ENCODE peak calls at places on chromosomes 6 and 20, in seven cellular contexts. One of them, this sample, is unnamed.

GRCh38 chr6:149974825-149975224 is 11.1 kb downstream of the ULBP1 start:
- DNase-seq in naive thymus-derived CD8-positive, alpha-beta T cell: no peak
- DNase-seq in fibroblast of gingiva: no peak
- DNase-seq in NCI-H2029 treated with DMSO at 0.1 percent for 48 hours: no peak
- DNase-seq in Calu3: no peak
- DNase-seq in OCI-LY7: no peak
- DNase-seq in right cardiac atrium: no peak
- DNase-seq in this sample: no peak

GRCh38 chr6:131427441-131428051 is 145.5 kb upstream of the ARG1 start:
- DNase-seq in fibroblast of gingiva: no peak
- DNase-seq in NCI-H2029 treated with DMSO at 0.1 percent for 48 hours: no peak
- DNase-seq in OCI-LY7: no peak
- DNase-seq in right cardiac atrium: no peak
- DNase-seq in naive thymus-derived CD8-positive, alpha-beta T cell: no peak
- DNase-seq in Calu3: no peak
- DNase-seq in this sample: no peak

GRCh38 chr6:45457141-45457540 is 79.4 kb upstream of the SUPT3H start:
- DNase-seq in NCI-H2029 treated with DMSO at 0.1 percent for 48 hours: no peak
- DNase-seq in OCI-LY7: no peak
- DNase-seq in naive thymus-derived CD8-positive, alpha-beta T cell: no peak
- DNase-seq in fibroblast of gingiva: no peak
- DNase-seq in Calu3: no peak
- DNase-seq in right cardiac atrium: no peak
- DNase-seq in this sample: no peak

GRCh38 chr20:12358006-12358654 is 440.4 kb downstream of the BTBD3 start:
- DNase-seq in naive thymus-derived CD8-positive, alpha-beta T cell: no peak
- DNase-seq in OCI-LY7: no peak
- DNase-seq in fibroblast of gingiva: no peak
- DNase-seq in NCI-H2029 treated with DMSO at 0.1 percent for 48 hours: no peak
- DNase-seq in right cardiac atrium: no peak
- DNase-seq in Calu3: no peak
- DNase-seq in this sample: no peak

GRCh38 chr20:51941503-51941902 is 139.2 kb upstream of the SALL4 start:
- DNase-seq in Calu3: no peak
- DNase-seq in fibroblast of gingiva: peak
- DNase-seq in OCI-LY7: no peak
- DNase-seq in naive thymus-derived CD8-positive, alpha-beta T cell: no peak
- DNase-seq in right cardiac atrium: no peak
- DNase-seq in NCI-H2029 treated with DMSO at 0.1 percent for 48 hours: no peak
- DNase-seq in this sample: no peak

GRCh38 chr20:38932457-38933120 is 6.4 kb downstream of the FAM83D start:
- DNase-seq in right cardiac atrium: peak
- DNase-seq in Calu3: no peak
- DNase-seq in naive thymus-derived CD8-positive, alpha-beta T cell: no peak
- DNase-seq in fibroblast of gingiva: peak
- DNase-seq in NCI-H2029 treated with DMSO at 0.1 percent for 48 hours: no peak
- DNase-seq in OCI-LY7: no peak
- DNase-seq in this sample: peak

GRCh38 chr6:105587349-105588115 is 184.7 kb upstream of the PREP start:
- DNase-seq in fibroblast of gingiva: no peak
- DNase-seq in NCI-H2029 treated with DMSO at 0.1 percent for 48 hours: no peak
- DNase-seq in OCI-LY7: peak
- DNase-seq in Calu3: no peak
- DNase-seq in naive thymus-derived CD8-positive, alpha-beta T cell: peak
- DNase-seq in right cardiac atrium: no peak
- DNase-seq in this sample: no peak

GRCh38 chr6:113636357-113636824 is 220.8 kb upstream of the MARCKS start:
- DNase-seq in naive thymus-derived CD8-positive, alpha-beta T cell: no peak
- DNase-seq in right cardiac atrium: no peak
- DNase-seq in NCI-H2029 treated with DMSO at 0.1 percent for 48 hours: no peak
- DNase-seq in fibroblast of gingiva: peak
- DNase-seq in Calu3: no peak
- DNase-seq in OCI-LY7: no peak
- DNase-seq in this sample: no peak

GRCh38 chr20:62236674-62236996 is 1.7 kb upstream of the OSBPL2 start:
- DNase-seq in right cardiac atrium: peak
- DNase-seq in NCI-H2029 treated with DMSO at 0.1 percent for 48 hours: no peak
- DNase-seq in Calu3: no peak
- DNase-seq in OCI-LY7: no peak
- DNase-seq in naive thymus-derived CD8-positive, alpha-beta T cell: no peak
- DNase-seq in fibroblast of gingiva: no peak
- DNase-seq in this sample: no peak

GRCh38 chr6:56716229-56716628 is 73.5 kb upstream of the DST start:
- DNase-seq in naive thymus-derived CD8-positive, alpha-beta T cell: no peak
- DNase-seq in fibroblast of gingiva: no peak
- DNase-seq in right cardiac atrium: no peak
- DNase-seq in NCI-H2029 treated with DMSO at 0.1 percent for 48 hours: no peak
- DNase-seq in OCI-LY7: no peak
- DNase-seq in Calu3: no peak
- DNase-seq in this sample: no peak

GRCh38 chr6:32971245-32971580 is 2.8 kb downstream of the BRD2 start:
- DNase-seq in NCI-H2029 treated with DMSO at 0.1 percent for 48 hours: no peak
- DNase-seq in fibroblast of gingiva: no peak
- DNase-seq in naive thymus-derived CD8-positive, alpha-beta T cell: no peak
- DNase-seq in OCI-LY7: no peak
- DNase-seq in right cardiac atrium: no peak
- DNase-seq in Calu3: no peak
- DNase-seq in this sample: no peak

GRCh38 chr20:37475258-37475657 is 45.8 kb upstream of the NNAT start:
- DNase-seq in OCI-LY7: peak
- DNase-seq in right cardiac atrium: no peak
- DNase-seq in NCI-H2029 treated with DMSO at 0.1 percent for 48 hours: no peak
- DNase-seq in naive thymus-derived CD8-positive, alpha-beta T cell: no peak
- DNase-seq in fibroblast of gingiva: no peak
- DNase-seq in Calu3: no peak
- DNase-seq in this sample: no peak

GRCh38 chr6:88513920-88514319 is 347.8 kb upstream of the CNR1 start:
- DNase-seq in right cardiac atrium: no peak
- DNase-seq in fibroblast of gingiva: no peak
- DNase-seq in naive thymus-derived CD8-positive, alpha-beta T cell: no peak
- DNase-seq in NCI-H2029 treated with DMSO at 0.1 percent for 48 hours: no peak
- DNase-seq in OCI-LY7: peak
- DNase-seq in Calu3: no peak
- DNase-seq in this sample: no peak

GRCh38 chr20:49318430-49319203 is 40.8 kb upstream of the ZNFX1 start:
- DNase-seq in right cardiac atrium: no peak
- DNase-seq in NCI-H2029 treated with DMSO at 0.1 percent for 48 hours: no peak
- DNase-seq in fibroblast of gingiva: no peak
- DNase-seq in OCI-LY7: no peak
- DNase-seq in Calu3: no peak
- DNase-seq in naive thymus-derived CD8-positive, alpha-beta T cell: peak
- DNase-seq in this sample: no peak

GRCh38 chr20:373171-373890 is 7.2 kb upstream of the TRIB3 start:
- DNase-seq in fibroblast of gingiva: peak
- DNase-seq in right cardiac atrium: peak
- DNase-seq in naive thymus-derived CD8-positive, alpha-beta T cell: no peak
- DNase-seq in Calu3: no peak
- DNase-seq in NCI-H2029 treated with DMSO at 0.1 percent for 48 hours: no peak
- DNase-seq in OCI-LY7: no peak
- DNase-seq in this sample: peak

GRCh38 chr20:1338096-1338495 is 9.2 kb upstream of the SDCBP2 start:
- DNase-seq in Calu3: no peak
- DNase-seq in naive thymus-derived CD8-positive, alpha-beta T cell: no peak
- DNase-seq in NCI-H2029 treated with DMSO at 0.1 percent for 48 hours: no peak
- DNase-seq in OCI-LY7: no peak
- DNase-seq in fibroblast of gingiva: no peak
- DNase-seq in right cardiac atrium: no peak
- DNase-seq in this sample: no peak

GRCh38 chr20:31811796-31812728 is 7.1 kb upstream of the MYLK2 start:
- DNase-seq in NCI-H2029 treated with DMSO at 0.1 percent for 48 hours: no peak
- DNase-seq in OCI-LY7: no peak
- DNase-seq in fibroblast of gingiva: peak
- DNase-seq in right cardiac atrium: peak
- DNase-seq in Calu3: no peak
- DNase-seq in naive thymus-derived CD8-positive, alpha-beta T cell: no peak
- DNase-seq in this sample: peak

GRCh38 chr20:46568570-46569129 is 18.2 kb upstream of the OCSTAMP start:
- DNase-seq in OCI-LY7: no peak
- DNase-seq in naive thymus-derived CD8-positive, alpha-beta T cell: no peak
- DNase-seq in right cardiac atrium: peak
- DNase-seq in fibroblast of gingiva: peak
- DNase-seq in Calu3: peak
- DNase-seq in NCI-H2029 treated with DMSO at 0.1 percent for 48 hours: peak
- DNase-seq in this sample: no peak

GRCh38 chr6:44708208-44708607 is 320.7 kb downstream of the CDC5L start:
- DNase-seq in naive thymus-derived CD8-positive, alpha-beta T cell: no peak
- DNase-seq in OCI-LY7: no peak
- DNase-seq in fibroblast of gingiva: no peak
- DNase-seq in NCI-H2029 treated with DMSO at 0.1 percent for 48 hours: no peak
- DNase-seq in right cardiac atrium: no peak
- DNase-seq in Calu3: no peak
- DNase-seq in this sample: no peak

GRCh38 chr20:25238319-25239037 is 9.4 kb upstream of the PYGB start:
- DNase-seq in right cardiac atrium: peak
- DNase-seq in fibroblast of gingiva: peak
- DNase-seq in Calu3: no peak
- DNase-seq in NCI-H2029 treated with DMSO at 0.1 percent for 48 hours: no peak
- DNase-seq in OCI-LY7: no peak
- DNase-seq in naive thymus-derived CD8-positive, alpha-beta T cell: no peak
- DNase-seq in this sample: peak

GRCh38 chr6:33860706-33861474 is 57.1 kb upstream of the MLN start:
- DNase-seq in right cardiac atrium: peak
- DNase-seq in fibroblast of gingiva: peak
- DNase-seq in NCI-H2029 treated with DMSO at 0.1 percent for 48 hours: peak
- DNase-seq in naive thymus-derived CD8-positive, alpha-beta T cell: no peak
- DNase-seq in Calu3: no peak
- DNase-seq in OCI-LY7: peak
- DNase-seq in this sample: no peak

GRCh38 chr20:45933231-45934045 is 1.0 kb upstream of the PCIF1 start:
- DNase-seq in OCI-LY7: peak
- DNase-seq in fibroblast of gingiva: peak
- DNase-seq in NCI-H2029 treated with DMSO at 0.1 percent for 48 hours: peak
- DNase-seq in naive thymus-derived CD8-positive, alpha-beta T cell: peak
- DNase-seq in right cardiac atrium: peak
- DNase-seq in Calu3: peak
- DNase-seq in this sample: no peak

GRCh38 chr20:38843346-38843745 is 37.8 kb downstream of the PPP1R16B start:
- DNase-seq in NCI-H2029 treated with DMSO at 0.1 percent for 48 hours: no peak
- DNase-seq in fibroblast of gingiva: no peak
- DNase-seq in naive thymus-derived CD8-positive, alpha-beta T cell: no peak
- DNase-seq in OCI-LY7: peak
- DNase-seq in Calu3: no peak
- DNase-seq in right cardiac atrium: no peak
- DNase-seq in this sample: no peak

GRCh38 chr6:166477647-166478365 is 95.1 kb upstream of the MPC1 start:
- DNase-seq in NCI-H2029 treated with DMSO at 0.1 percent for 48 hours: no peak
- DNase-seq in right cardiac atrium: no peak
- DNase-seq in fibroblast of gingiva: no peak
- DNase-seq in OCI-LY7: no peak
- DNase-seq in Calu3: no peak
- DNase-seq in naive thymus-derived CD8-positive, alpha-beta T cell: no peak
- DNase-seq in this sample: no peak